ENCODE peak calls at places on chromosomes 12 and 14, in four cellular contexts. One of them, this sample, is unnamed.

GRCh38 chr12:19946549-19946948 is 421.8 kb upstream of the PDE3A start:
- DNase-seq in heart left ventricle: no peak
- DNase-seq in mammary epithelial cell: no peak
- DNase-seq in fibroblast of mammary gland: peak
- DNase-seq in this sample: peak

GRCh38 chr12:120212301-120212700 is 11.4 kb upstream of the RPLP0 start:
- DNase-seq in heart left ventricle: no peak
- DNase-seq in mammary epithelial cell: no peak
- DNase-seq in fibroblast of mammary gland: no peak
- DNase-seq in this sample: no peak

GRCh38 chr12:58387199-58387598 is 445.8 kb downstream of the ATP23 start:
- DNase-seq in heart left ventricle: no peak
- DNase-seq in mammary epithelial cell: peak
- DNase-seq in fibroblast of mammary gland: peak
- DNase-seq in this sample: peak

GRCh38 chr12:82505150-82505549 is 146.8 kb downstream of the METTL25 start:
- DNase-seq in heart left ventricle: no peak
- DNase-seq in mammary epithelial cell: no peak
- DNase-seq in fibroblast of mammary gland: no peak
- DNase-seq in this sample: no peak

GRCh38 chr12:123126294-123127144 is 24.4 kb downstream of the PITPNM2 start:
- DNase-seq in heart left ventricle: peak
- DNase-seq in mammary epithelial cell: peak
- DNase-seq in fibroblast of mammary gland: peak
- DNase-seq in this sample: peak

GRCh38 chr12:19739195-19739776 is 300.0 kb downstream of the AEBP2 start:
- DNase-seq in heart left ventricle: no peak
- DNase-seq in mammary epithelial cell: peak
- DNase-seq in fibroblast of mammary gland: peak
- DNase-seq in this sample: peak

GRCh38 chr12:63318313-63318712 is 167.3 kb upstream of the AVPR1A start:
- DNase-seq in heart left ventricle: no peak
- DNase-seq in mammary epithelial cell: no peak
- DNase-seq in fibroblast of mammary gland: no peak
- DNase-seq in this sample: no peak

GRCh38 chr12:107844312-107844921 is 69.9 kb downstream of the ASCL4 start:
- DNase-seq in heart left ventricle: no peak
- DNase-seq in mammary epithelial cell: no peak
- DNase-seq in fibroblast of mammary gland: no peak
- DNase-seq in this sample: no peak

GRCh38 chr12:132761032-132761910 is at the start of gene ANKLE2:
- DNase-seq in heart left ventricle: peak
- DNase-seq in mammary epithelial cell: peak
- DNase-seq in fibroblast of mammary gland: peak
- DNase-seq in this sample: peak

GRCh38 chr12:42473561-42473960 is 116.0 kb downstream of the PRICKLE1 start:
- DNase-seq in heart left ventricle: no peak
- DNase-seq in mammary epithelial cell: no peak
- DNase-seq in fibroblast of mammary gland: no peak
- DNase-seq in this sample: peak

GRCh38 chr14:104268725-104269436 is 130.5 kb downstream of the KIF26A start:
- DNase-seq in heart left ventricle: no peak
- DNase-seq in mammary epithelial cell: no peak
- DNase-seq in fibroblast of mammary gland: no peak
- DNase-seq in this sample: no peak

GRCh38 chr14:88551936-88552565 is 2.8 kb downstream of the PTPN21 start:
- DNase-seq in heart left ventricle: peak
- DNase-seq in mammary epithelial cell: peak
- DNase-seq in fibroblast of mammary gland: peak
- DNase-seq in this sample: peak

GRCh38 chr14:63302135-63302534 is 16.6 kb downstream of the GPHB5 start:
- DNase-seq in heart left ventricle: no peak
- DNase-seq in mammary epithelial cell: no peak
- DNase-seq in fibroblast of mammary gland: no peak
- DNase-seq in this sample: no peak

GRCh38 chr14:33676135-33676566 is 274.7 kb downstream of the EGLN3 start:
- DNase-seq in heart left ventricle: peak
- DNase-seq in mammary epithelial cell: peak
- DNase-seq in fibroblast of mammary gland: peak
- DNase-seq in this sample: peak

GRCh38 chr12:131274061-131274460 is 320.4 kb downstream of the ADGRD1 start:
- DNase-seq in heart left ventricle: peak
- DNase-seq in mammary epithelial cell: no peak
- DNase-seq in fibroblast of mammary gland: no peak
- DNase-seq in this sample: no peak

GRCh38 chr14:71048393-71048792 is 141.1 kb downstream of the PCNX1 start:
- DNase-seq in heart left ventricle: no peak
- DNase-seq in mammary epithelial cell: no peak
- DNase-seq in fibroblast of mammary gland: peak
- DNase-seq in this sample: no peak

GRCh38 chr14:53391631-53392030 is 238.5 kb upstream of the DDHD1 start:
- DNase-seq in heart left ventricle: no peak
- DNase-seq in mammary epithelial cell: peak
- DNase-seq in fibroblast of mammary gland: peak
- DNase-seq in this sample: peak

GRCh38 chr14:65478596-65478995 is 66.1 kb downstream of the FUT8 start:
- DNase-seq in heart left ventricle: no peak
- DNase-seq in mammary epithelial cell: peak
- DNase-seq in fibroblast of mammary gland: peak
- DNase-seq in this sample: peak

GRCh38 chr12:19186722-19187661 is 57.5 kb downstream of the PLEKHA5 start:
- DNase-seq in heart left ventricle: no peak
- DNase-seq in mammary epithelial cell: peak
- DNase-seq in fibroblast of mammary gland: peak
- DNase-seq in this sample: peak

GRCh38 chr12:4281173-4281654 is 7.7 kb downstream of the CCND2 start:
- DNase-seq in heart left ventricle: no peak
- DNase-seq in mammary epithelial cell: no peak
- DNase-seq in fibroblast of mammary gland: peak
- DNase-seq in this sample: no peak
- H3K4me3 ChIP-seq in heart left ventricle: no peak
- H3K4me3 ChIP-seq in mammary epithelial cell: no peak
- H3K4me3 ChIP-seq in fibroblast of mammary gland: no peak
- H3K4me3 ChIP-seq in this sample: no peak

GRCh38 chr12:53495903-53496751 is 3.1 kb downstream of the MAP3K12 start:
- DNase-seq in heart left ventricle: peak
- DNase-seq in mammary epithelial cell: no peak
- DNase-seq in fibroblast of mammary gland: peak
- DNase-seq in this sample: no peak
- H3K4me3 ChIP-seq in heart left ventricle: peak
- H3K4me3 ChIP-seq in mammary epithelial cell: no peak
- H3K4me3 ChIP-seq in fibroblast of mammary gland: peak
- H3K4me3 ChIP-seq in this sample: no peak

GRCh38 chr14:77556946-77557345 is 58.3 kb upstream of the ISM2 start:
- DNase-seq in heart left ventricle: no peak
- DNase-seq in mammary epithelial cell: no peak
- DNase-seq in fibroblast of mammary gland: no peak
- DNase-seq in this sample: no peak

GRCh38 chr14:77554207-77554606 is 55.6 kb upstream of the ISM2 start:
- DNase-seq in heart left ventricle: no peak
- DNase-seq in mammary epithelial cell: no peak
- DNase-seq in fibroblast of mammary gland: no peak
- DNase-seq in this sample: no peak

GRCh38 chr14:77554816-77555599 is 56.4 kb upstream of the ISM2 start:
- DNase-seq in heart left ventricle: no peak
- DNase-seq in mammary epithelial cell: no peak
- DNase-seq in fibroblast of mammary gland: no peak
- DNase-seq in this sample: no peak

GRCh38 chr14:77559381-77559780 is 57.1 kb downstream of the SPTLC2 start:
- DNase-seq in heart left ventricle: no peak
- DNase-seq in mammary epithelial cell: no peak
- DNase-seq in fibroblast of mammary gland: no peak
- DNase-seq in this sample: no peak

GRCh38 chr14:77557391-77557790 is 58.8 kb upstream of the ISM2 start:
- DNase-seq in heart left ventricle: no peak
- DNase-seq in mammary epithelial cell: no peak
- DNase-seq in fibroblast of mammary gland: no peak
- DNase-seq in this sample: no peak
- H3K4me3 ChIP-seq in heart left ventricle: no peak
- H3K4me3 ChIP-seq in mammary epithelial cell: no peak
- H3K4me3 ChIP-seq in fibroblast of mammary gland: no peak
- H3K4me3 ChIP-seq in this sample: no peak

GRCh38 chr14:36652542-36653201 is 9.0 kb upstream of the PAX9 start:
- DNase-seq in heart left ventricle: no peak
- DNase-seq in mammary epithelial cell: no peak
- DNase-seq in fibroblast of mammary gland: peak
- DNase-seq in this sample: peak

GRCh38 chr14:36649872-36650650 is 11.6 kb upstream of the PAX9 start:
- DNase-seq in heart left ventricle: no peak
- DNase-seq in mammary epithelial cell: no peak
- DNase-seq in fibroblast of mammary gland: no peak
- DNase-seq in this sample: no peak

GRCh38 chr14:36647417-36647826 is 14.2 kb upstream of the PAX9 start:
- DNase-seq in heart left ventricle: no peak
- DNase-seq in mammary epithelial cell: no peak
- DNase-seq in fibroblast of mammary gland: no peak
- DNase-seq in this sample: no peak

GRCh38 chr14:36647827-36648753 is 13.6 kb upstream of the PAX9 start:
- DNase-seq in heart left ventricle: peak
- DNase-seq in mammary epithelial cell: peak
- DNase-seq in fibroblast of mammary gland: peak
- DNase-seq in this sample: peak

GRCh38 chr14:36646664-36647416 is 14.8 kb upstream of the PAX9 start:
- DNase-seq in heart left ventricle: no peak
- DNase-seq in mammary epithelial cell: peak
- DNase-seq in fibroblast of mammary gland: no peak
- DNase-seq in this sample: no peak
- H3K4me3 ChIP-seq in heart left ventricle: peak
- H3K4me3 ChIP-seq in mammary epithelial cell: peak
- H3K4me3 ChIP-seq in fibroblast of mammary gland: no peak
- H3K4me3 ChIP-seq in this sample: no peak

This sample was measured in PC-3.